ENCODE peak calls at places on chromosomes 7 and 10, in seven cellular contexts. Q is lower lobe of right lung, J is right lobe of liver, M is astrocyte, T is transverse colon, Y is hepatocyte, B is tibial artery. X is an unnamed sample. For H3K27me3, the result is how much of the 10 kb centered on the place peaks cover.

GRCh38 chr7:17854297-17855047 is 85.8 kb downstream of the SNX13 start:
- DNase-seq in Q (no peak), J (no peak), M (no peak), T (no peak), Y (no peak), B (no peak), X (no peak)

GRCh38 chr7:51639661-51640340 is 323.2 kb upstream of the COBL start:
- DNase-seq in Q (no peak), J (no peak), M (peak), T (no peak), Y (no peak), B (no peak), X (no peak)

GRCh38 chr10:34172936-34173533 is 642.1 kb downstream of the PARD3 start:
- DNase-seq in Q (no peak), J (no peak), M (peak), T (no peak), Y (no peak), B (no peak), X (no peak)

GRCh38 chr10:93799309-93799708 is 41.6 kb downstream of the LGI1 start:
- DNase-seq in Q (no peak), J (no peak), M (no peak), T (no peak), Y (no peak), B (no peak), X (no peak)

GRCh38 chr10:87531908-87532622 is 27.4 kb downstream of the MINPP1 start:
- DNase-seq in Q (no peak), J (no peak), M (peak), T (no peak), Y (no peak), B (peak), X (no peak)

GRCh38 chr10:63072951-63073350 is 60.2 kb upstream of the NRBF2 start:
- DNase-seq in Q (no peak), J (no peak), M (no peak), T (no peak), Y (no peak), B (no peak), X (no peak)

GRCh38 chr7:14962778-14963177 is 60.2 kb upstream of the DGKB start:
- DNase-seq in Q (no peak), J (no peak), M (no peak), T (no peak), Y (no peak), B (no peak), X (no peak)

GRCh38 chr10:24000271-24000813 is 208.6 kb upstream of the KIAA1217 start:
- DNase-seq in Q (no peak), J (no peak), M (no peak), T (no peak), Y (no peak), B (no peak), X (no peak)

GRCh38 chr7:140287988-140288387 is 110.3 kb downstream of the SLC37A3 start:
- DNase-seq in Q (no peak), J (no peak), M (no peak), T (no peak), Y (no peak), B (no peak), X (no peak)

GRCh38 chr7:142012825-142013506 is 17.3 kb downstream of the MGAM start:
- DNase-seq in Q (no peak), J (no peak), M (no peak), T (no peak), Y (peak), B (no peak), X (no peak)

GRCh38 chr10:62728479-62728878 is 76.0 kb upstream of the ADO start:
- DNase-seq in Q (peak), J (no peak), M (no peak), T (no peak), Y (no peak), B (no peak), X (no peak)

GRCh38 chr7:44239361-44239760 is 38.6 kb downstream of the YKT6 start:
- DNase-seq in Q (no peak), J (no peak), M (no peak), T (no peak), Y (no peak), B (no peak), X (no peak)

GRCh38 chr10:52621635-52622079 is 150.9 kb downstream of the MBL2 start:
- DNase-seq in Q (no peak), J (no peak), M (no peak), T (no peak), Y (no peak), B (no peak), X (no peak)

GRCh38 chr10:73908853-73909611 is 1.9 kb upstream of the PLAU start:
- DNase-seq in Q (peak), J (no peak), M (peak), T (peak), Y (peak), B (peak), X (no peak)

GRCh38 chr7:64870656-64871055 is 32.4 kb upstream of the ZNF273 start:
- DNase-seq in Q (no peak), J (no peak), M (no peak), T (no peak), Y (no peak), B (no peak), X (no peak)

GRCh38 chr10:132981173-132981555 is 38.8 kb upstream of the CFAP46 start:
- DNase-seq in Q (peak), J (no peak), M (no peak), T (no peak), Y (no peak), B (no peak), X (no peak)

GRCh38 chr7:34845666-34846361 is 187.8 kb downstream of the NPSR1 start:
- DNase-seq in Q (no peak), J (no peak), M (peak), T (no peak), Y (no peak), B (no peak), X (no peak)

GRCh38 chr10:16856567-16856966 is 39.3 kb upstream of the RSU1 start:
- DNase-seq in Q (no peak), J (no peak), M (peak), T (no peak), Y (no peak), B (no peak), X (no peak)

GRCh38 chr10:70807566-70807965 is 8.2 kb upstream of the SGPL1 start:
- DNase-seq in Q (no peak), J (no peak), M (peak), T (no peak), Y (no peak), B (no peak), X (no peak)

GRCh38 chr10:70809011-70809611 is 6.6 kb upstream of the SGPL1 start:
- DNase-seq in Q (no peak), J (no peak), M (no peak), T (no peak), Y (no peak), B (no peak), X (no peak)

GRCh38 chr10:70811881-70812280 is 3.9 kb upstream of the SGPL1 start:
- DNase-seq in Q (no peak), J (no peak), M (no peak), T (no peak), Y (no peak), B (no peak), X (no peak)

GRCh38 chr10:70810967-70811366 is 4.8 kb upstream of the SGPL1 start:
- DNase-seq in Q (no peak), J (no peak), M (no peak), T (no peak), Y (no peak), B (no peak), X (no peak)

DNA sequence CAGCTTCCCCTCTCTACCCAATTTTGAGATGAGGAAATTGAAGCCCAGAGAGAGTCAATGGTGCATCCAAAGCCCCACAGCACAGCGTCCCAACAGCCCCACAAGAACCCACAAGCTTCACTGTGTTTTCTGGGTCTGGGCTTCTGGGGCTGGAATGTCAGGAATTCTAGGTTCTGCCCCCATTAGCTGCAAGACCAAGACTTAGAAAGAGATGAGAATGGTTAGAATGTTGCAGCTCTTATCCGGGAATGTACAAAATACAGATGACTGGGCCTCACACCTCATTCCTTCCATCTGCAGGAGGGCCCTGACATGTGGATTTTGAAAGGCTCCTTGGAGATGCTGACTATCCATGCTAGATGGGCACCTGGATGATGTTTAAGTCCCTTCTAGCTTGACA is 6.0 kb upstream of the SGPL1 start:
- DNase-seq in Q (no peak), J (no peak), M (peak), T (no peak), Y (no peak), B (no peak), X (no peak)
- H3K27me3 ChIP-seq in Q (under half), J (under half), M (under half), T (under half), Y (under half), B (under half), X (under half)

GRCh38 chr10:78964952-78965633 is 103.7 kb upstream of the ZMIZ1 start:
- DNase-seq in Q (no peak), J (no peak), M (peak), T (no peak), Y (peak), B (no peak), X (peak)
- H3K27ac ChIP-seq in Q (no peak), J (no peak), M (no peak), T (peak), Y (peak), B (no peak), X (peak)

GRCh38 chr10:57986422-57986821 is 281.3 kb downstream of the IPMK start:
- DNase-seq in Q (no peak), J (no peak), M (no peak), T (no peak), Y (no peak), B (no peak), X (no peak)
- H3K4me3 ChIP-seq in Q (no peak), J (no peak), M (no peak), T (no peak), Y (no peak), B (no peak), X (no peak)

DNA sequence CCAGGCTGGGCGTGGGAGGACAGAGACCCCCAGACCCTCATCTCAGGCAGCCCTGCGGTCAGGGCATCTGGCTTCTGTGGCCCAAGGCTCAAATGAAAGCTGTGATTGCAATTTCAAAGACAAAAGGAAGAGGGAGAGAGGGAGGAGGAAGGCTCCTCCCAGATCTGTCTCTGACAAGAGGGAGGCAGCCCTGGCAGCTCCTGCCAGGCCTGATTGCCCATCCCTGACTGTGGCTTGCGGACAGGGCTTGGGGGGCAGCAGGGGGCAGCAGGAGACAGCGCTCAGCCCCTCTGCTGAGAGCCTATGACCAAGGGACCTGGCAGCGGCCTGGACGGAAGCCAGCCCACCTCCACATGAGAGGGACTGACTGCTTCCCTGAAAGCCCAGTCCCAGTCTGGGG is 91.8 kb downstream of the PTPRN2 start:
- DNase-seq in Q (no peak), J (peak), M (no peak), T (peak), Y (peak), B (no peak), X (no peak)
- H3K27me3 ChIP-seq in Q (under half), J (under half), M (under half), T (under half), Y (under half), B (under half), X (under half)

GRCh38 chr7:79137942-79138341 is 315.5 kb downstream of the MAGI2 start:
- DNase-seq in Q (no peak), J (no peak), M (peak), T (no peak), Y (no peak), B (no peak), X (no peak)

GRCh38 chr7:79141252-79141651 is 312.2 kb downstream of the MAGI2 start:
- DNase-seq in Q (no peak), J (no peak), M (no peak), T (no peak), Y (no peak), B (no peak), X (no peak)

GRCh38 chr7:79142706-79143105 is 310.8 kb downstream of the MAGI2 start:
- DNase-seq in Q (no peak), J (no peak), M (no peak), T (no peak), Y (no peak), B (no peak), X (no peak)
- H3K27ac ChIP-seq in Q (no peak), J (no peak), M (no peak), T (no peak), Y (no peak), B (no peak), X (no peak)

DNA sequence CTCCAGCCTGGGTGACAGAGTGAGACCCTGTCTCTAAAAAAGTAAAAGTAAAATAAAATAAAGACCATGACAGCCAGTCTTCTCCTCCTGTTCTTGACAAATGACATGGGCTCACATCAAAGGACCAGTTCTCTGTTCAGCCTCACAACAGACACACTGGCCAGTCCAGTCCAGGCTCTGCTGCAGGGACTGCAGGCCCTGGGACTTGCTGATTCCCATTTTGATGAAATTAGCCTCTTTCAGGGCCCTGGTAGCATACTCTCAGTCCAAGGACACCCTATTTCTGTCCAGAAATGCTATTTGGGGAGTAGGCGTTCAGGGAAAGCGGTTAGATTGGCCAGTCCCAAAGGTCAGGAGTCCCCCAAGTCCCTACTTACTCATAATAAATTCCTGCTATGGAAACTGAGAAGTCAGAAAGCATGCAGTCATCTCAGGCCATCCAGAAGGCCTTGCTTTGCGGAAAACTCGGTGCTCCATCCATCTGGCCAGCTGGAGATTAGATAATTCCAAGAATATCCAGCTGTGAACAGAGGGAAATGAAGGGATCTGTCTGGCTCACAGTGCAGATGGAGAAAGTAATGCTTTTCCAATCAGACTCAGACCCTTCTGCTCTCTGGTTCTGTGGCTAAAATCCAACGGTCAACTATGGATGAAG is 74.4 kb downstream of the RAB11FIP2 start:
- DNase-seq in Q (no peak), J (no peak), M (no peak), T (no peak), Y (no peak), B (no peak), X (no peak)
- H3K4me3 ChIP-seq in Q (no peak), J (no peak), M (no peak), T (no peak), Y (no peak), B (no peak), X (no peak)

DNA sequence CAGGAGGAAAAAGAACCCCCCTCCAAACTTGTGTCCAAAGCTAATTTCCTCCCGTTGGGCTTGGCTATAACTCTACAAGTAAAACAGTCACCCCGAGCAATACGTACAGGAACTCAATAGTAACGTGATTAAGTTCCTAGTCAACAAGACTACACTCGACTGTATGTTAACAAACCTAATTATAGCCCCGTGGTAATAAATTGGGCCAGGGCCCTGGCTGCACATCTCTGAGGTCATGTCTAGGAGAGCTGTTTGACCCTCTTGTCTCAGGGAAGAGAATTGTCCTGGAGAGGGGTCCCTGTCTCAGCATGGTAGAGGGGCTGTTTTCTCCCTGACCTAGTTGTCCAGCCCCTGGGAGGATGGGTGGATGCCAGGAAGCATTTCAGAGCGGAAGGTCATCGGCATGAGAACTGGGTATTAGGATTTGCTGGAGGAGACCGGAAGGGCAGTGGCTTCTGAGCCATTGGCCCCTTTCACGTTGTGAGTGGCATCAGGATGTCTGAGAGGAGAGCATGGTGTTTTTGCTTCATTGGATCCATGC is 60.2 kb upstream of the COMTD1 start:
- DNase-seq in Q (no peak), J (no peak), M (no peak), T (no peak), Y (no peak), B (no peak), X (peak)
- H3K27me3 ChIP-seq in Q (under half), J (under half), M (under half), T (under half), Y (under half), B (under half), X (under half)

GRCh38 chr7:840001-840600 is 7.8 kb downstream of the SUN1 start:
- DNase-seq in Q (peak), J (no peak), M (no peak), T (no peak), Y (no peak), B (no peak), X (no peak)
- H3K27ac ChIP-seq in Q (no peak), J (no peak), M (no peak), T (no peak), Y (no peak), B (peak), X (no peak)